ENCODE peak calls at places on chromosomes 3 and 15, in seven cellular contexts. G, A, T, F, C, E and Y are unnamed samples.

GRCh38 chr15:89751748-89752147 is 699 bp upstream of the MESP1 start:
- DNase-seq in A (peak), E (no peak), G (no peak), T (no peak), C (no peak), F (no peak), Y (no peak)

GRCh38 chr3:107753494-107753893 is 230.7 kb downstream of the BBX start:
- DNase-seq in A (peak), F (peak), G (peak), T (no peak), E (peak), C (peak), Y (peak)

GRCh38 chr3:133881987-133882825 is 13.5 kb downstream of the RAB6B start:
- DNase-seq in C (no peak), G (no peak), E (no peak), T (no peak), A (peak), F (no peak), Y (peak)

GRCh38 chr3:178003756-178004155 is 532.5 kb upstream of the KCNMB2 start:
- DNase-seq in E (no peak), F (no peak), T (no peak), A (peak), G (peak), C (no peak), Y (no peak)

GRCh38 chr15:90780916-90781315 is 63.8 kb downstream of the BLM start:
- DNase-seq in A (no peak), T (no peak), G (no peak), F (no peak), E (no peak), C (no peak), Y (no peak)

GRCh38 chr3:155449613-155450267 is 156.3 kb upstream of the STRIT1 start:
- DNase-seq in C (no peak), E (no peak), F (no peak), T (no peak), G (no peak), A (no peak), Y (no peak)

GRCh38 chr15:61746589-61746988 is 313.7 kb downstream of the VPS13C start:
- DNase-seq in T (no peak), F (no peak), G (no peak), E (no peak), C (no peak), A (no peak), Y (no peak)

GRCh38 chr3:27521179-27521871 is 37.1 kb upstream of the SLC4A7 start:
- DNase-seq in F (no peak), A (peak), T (no peak), C (peak), E (no peak), G (peak), Y (no peak)

GRCh38 chr3:50406487-50406886 is 47.2 kb upstream of the TMEM115 start:
- DNase-seq in T (no peak), F (no peak), A (no peak), G (no peak), E (no peak), C (no peak), Y (no peak)

GRCh38 chr3:44016818-44017217 is 224.9 kb upstream of the TOPAZ1 start:
- DNase-seq in F (no peak), E (no peak), A (no peak), T (no peak), G (no peak), C (no peak), Y (no peak)

GRCh38 chr15:71753346-71753745 is 57.0 kb upstream of the NR2E3 start:
- DNase-seq in E (no peak), F (no peak), A (no peak), T (no peak), C (peak), G (peak), Y (no peak)

GRCh38 chr3:2623463-2623862 is 486.7 kb downstream of the IL5RA start:
- DNase-seq in F (no peak), C (peak), E (no peak), A (no peak), T (no peak), G (peak), Y (no peak)

GRCh38 chr3:82002993-82003642 is 241.7 kb upstream of the GBE1 start:
- DNase-seq in T (no peak), C (no peak), A (no peak), F (no peak), G (no peak), E (no peak), Y (no peak)

GRCh38 chr3:101131767-101132166 is 138.5 kb upstream of the ABI3BP start:
- DNase-seq in T (no peak), A (no peak), F (peak), G (no peak), E (no peak), C (no peak), Y (no peak)

GRCh38 chr15:84023636-84024035 is 211.9 kb upstream of the GOLGA6L4 start:
- DNase-seq in C (peak), F (peak), E (no peak), T (no peak), A (peak), G (peak), Y (no peak)

GRCh38 chr15:38617831-38618230 is 53.2 kb upstream of the RASGRP1 start:
- DNase-seq in T (no peak), G (no peak), F (no peak), E (no peak), A (no peak), C (no peak), Y (no peak)

DNA sequence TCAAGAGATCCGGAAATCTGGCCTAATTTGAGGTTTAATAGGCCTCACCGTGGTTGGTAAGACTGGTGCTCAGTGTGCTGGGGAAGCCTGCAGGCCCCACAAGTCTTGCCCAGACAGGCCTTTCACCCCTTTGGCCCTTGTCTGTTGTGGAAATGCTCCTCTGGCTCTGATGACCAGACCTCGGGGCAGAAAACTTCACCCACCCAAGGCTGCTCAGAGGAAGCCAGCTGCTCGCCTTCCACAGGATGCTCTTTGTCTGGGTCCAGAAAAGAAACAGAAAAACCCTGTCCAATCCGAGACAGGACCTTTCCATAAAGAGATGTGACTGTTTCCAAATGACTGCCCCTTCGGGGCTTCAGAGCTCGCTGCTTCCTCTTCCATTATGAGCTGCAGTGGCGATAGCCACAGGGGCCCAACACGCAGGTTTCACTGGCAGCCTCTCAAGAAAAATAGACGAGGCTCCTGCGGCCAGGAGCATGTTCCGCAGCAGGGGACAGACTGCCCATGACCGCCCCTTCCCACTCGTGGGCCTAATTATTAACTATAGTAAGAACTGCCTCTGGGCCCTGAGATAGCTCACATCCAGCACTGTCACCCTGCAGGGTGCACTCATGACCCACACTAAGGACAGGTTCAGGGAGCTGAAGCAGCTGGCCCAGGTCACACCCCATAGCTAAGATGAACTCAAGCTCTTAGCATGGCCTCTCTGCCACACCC is 6.8 kb upstream of the SNX22 start:
- DNase-seq in C (no peak), G (no peak), T (no peak), E (no peak), A (no peak), F (no peak), Y (no peak)
- H2BK5ac ChIP-seq in C (peak), G (no peak), T (no peak), E (no peak), A (no peak), F (no peak), Y (no peak)

DNA sequence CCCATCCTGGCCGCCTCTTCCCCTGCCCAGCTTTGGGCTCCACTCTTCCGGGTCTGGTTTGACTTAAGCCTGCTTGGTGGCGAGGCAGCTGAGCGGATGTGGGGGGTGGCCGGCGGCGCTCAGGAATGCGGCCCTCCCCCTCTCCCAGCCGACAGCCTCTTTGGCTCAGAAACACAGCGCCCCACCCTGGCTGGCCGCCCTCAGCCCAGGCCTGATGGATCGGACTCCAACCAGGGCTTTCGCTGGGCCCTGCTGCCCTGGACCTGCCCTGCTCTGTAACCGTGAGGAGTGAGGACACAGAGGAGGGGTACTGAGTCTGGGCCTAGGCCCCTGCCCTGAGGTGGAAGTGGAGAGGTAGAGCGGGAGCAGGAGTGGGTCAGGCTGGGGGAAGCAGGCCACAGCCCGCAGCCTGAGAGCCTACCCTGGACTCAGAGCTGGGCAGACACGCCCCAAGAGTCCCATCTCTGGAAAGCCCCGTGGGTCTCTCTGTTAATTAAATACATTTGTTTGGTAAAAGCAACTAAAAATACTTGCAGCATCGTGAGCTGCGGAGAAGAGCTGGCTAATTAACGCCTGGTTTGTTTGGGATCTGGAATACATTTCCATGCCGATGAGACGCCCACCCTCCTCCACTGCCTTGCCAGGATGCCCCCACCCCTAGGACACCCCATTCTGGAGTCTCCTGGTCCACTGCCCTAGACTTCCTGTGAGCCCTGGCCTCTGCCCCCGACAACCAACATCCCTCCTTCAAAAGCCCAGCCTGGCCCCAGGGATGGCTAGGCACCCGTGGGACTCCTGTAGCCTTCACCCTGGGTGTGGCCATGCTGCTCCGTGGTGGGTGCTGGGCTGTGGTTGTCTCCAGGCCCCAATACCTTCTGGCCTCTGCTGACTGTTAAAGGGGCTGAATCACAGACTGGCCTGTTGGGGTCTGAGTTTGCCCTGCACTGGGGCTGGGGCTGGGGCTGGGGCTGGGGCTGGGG is 19.6 kb downstream of the PLXNA1 start:
- DNase-seq in G (peak), F (peak), T (peak), C (peak), A (no peak), E (peak), Y (peak)
- H2BK5ac ChIP-seq in G (peak), F (peak), T (peak), C (peak), A (peak), E (peak), Y (no peak)

GRCh38 chr3:8893001-8893400 is 70.3 kb downstream of the RAD18 start:
- DNase-seq in A (no peak), G (no peak), C (no peak), E (no peak), T (no peak), F (no peak), Y (no peak)
- H2BK5ac ChIP-seq in A (no peak), G (no peak), C (no peak), E (no peak), T (no peak), F (no peak), Y (no peak)

GRCh38 chr15:36691596-36691995 is 112.2 kb downstream of the CDIN1 start:
- DNase-seq in G (no peak), F (no peak), E (no peak), T (no peak), A (no peak), C (no peak), Y (no peak)
- H2BK5ac ChIP-seq in G (no peak), F (no peak), E (no peak), T (no peak), A (no peak), C (no peak), Y (no peak)

DNA sequence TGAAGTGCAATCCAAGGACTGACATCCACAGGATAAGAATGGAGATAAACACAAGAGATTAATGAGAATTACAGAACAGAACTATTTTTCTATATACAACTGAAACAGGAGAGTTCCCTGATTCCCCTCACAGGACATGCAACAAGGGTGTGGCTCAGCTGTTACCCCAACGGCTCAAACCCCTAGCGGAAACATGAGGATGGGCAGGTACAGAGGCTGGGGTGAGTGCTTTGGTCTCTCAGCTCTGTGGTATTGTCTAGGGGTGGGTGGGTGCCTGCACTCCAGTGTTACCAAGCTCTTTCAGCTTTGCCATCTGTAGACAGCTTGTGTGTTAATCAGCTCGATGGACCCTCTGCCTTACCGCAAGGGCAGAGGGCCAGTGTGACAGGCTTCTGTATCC is 17.8 kb upstream of the LRIG1 start:
- DNase-seq in G (no peak), A (no peak), E (no peak), C (no peak), T (no peak), F (no peak), Y (no peak)
- H2BK5ac ChIP-seq in G (no peak), A (no peak), E (no peak), C (no peak), T (no peak), F (no peak), Y (no peak)

GRCh38 chr3:188177721-188178120 is 23.8 kb downstream of the LPP start:
- DNase-seq in F (no peak), E (no peak), T (no peak), A (peak), C (no peak), G (no peak), Y (no peak)
- H2BK5ac ChIP-seq in F (no peak), E (no peak), T (no peak), A (no peak), C (no peak), G (no peak), Y (no peak)

DNA sequence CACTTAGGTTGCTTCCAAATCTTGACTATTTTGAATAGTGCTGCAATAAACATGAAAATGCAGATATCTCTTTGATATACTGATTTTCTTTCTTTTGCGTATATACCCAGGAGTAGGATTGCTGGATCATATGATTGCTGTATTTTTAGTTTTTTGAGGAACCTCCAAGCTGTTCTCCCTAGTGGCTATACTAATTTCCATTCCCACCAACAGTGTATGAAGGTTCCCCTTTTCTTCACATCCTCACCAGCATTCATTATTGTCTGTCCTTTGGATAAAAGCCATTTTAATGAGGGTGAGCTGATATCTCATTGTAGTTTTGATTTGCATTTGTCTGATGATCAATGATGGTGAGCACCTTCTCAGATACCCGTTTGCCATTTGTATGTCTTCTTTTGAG is 12.5 kb downstream of the PATL2 start:
- DNase-seq in E (no peak), F (no peak), G (no peak), C (no peak), A (no peak), T (no peak), Y (no peak)
- H2BK5ac ChIP-seq in E (no peak), F (no peak), G (no peak), C (no peak), A (no peak), T (no peak), Y (no peak)

DNA sequence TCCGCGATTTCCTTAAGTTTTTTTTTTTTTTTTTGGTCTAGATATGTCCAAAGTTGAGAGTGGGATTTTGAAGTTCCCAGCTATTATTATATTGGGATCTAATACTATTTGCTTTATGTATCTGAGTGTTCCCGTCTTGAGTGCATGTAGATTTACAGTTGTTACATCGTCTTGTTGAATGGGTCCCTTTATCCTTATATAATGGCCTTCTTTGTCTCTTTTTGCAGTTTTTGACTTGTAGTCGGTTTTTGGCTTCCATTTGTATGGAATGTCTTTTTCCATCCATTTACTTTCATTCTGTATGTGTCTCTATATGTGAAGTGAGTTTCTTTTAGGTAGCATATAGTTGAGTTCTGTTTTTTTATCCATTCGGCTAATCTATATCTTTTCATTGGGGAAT is 35.6 kb downstream of the CRYBG3 start:
- DNase-seq in C (no peak), F (no peak), A (no peak), T (no peak), E (no peak), G (no peak), Y (no peak)
- H2BK5ac ChIP-seq in C (no peak), F (no peak), A (no peak), T (no peak), E (no peak), G (no peak), Y (no peak)

GRCh38 chr3:163476179-163476578 is 1602.1 kb downstream of the SI start:
- DNase-seq in T (no peak), G (no peak), E (no peak), A (no peak), C (no peak), F (peak), Y (no peak)
- H2BK5ac ChIP-seq in T (no peak), G (no peak), E (no peak), A (no peak), C (no peak), F (no peak), Y (no peak)